ENCODE peak calls at places on chromosome 20, in six cellular contexts. T, A, Q, R, Z and F are unnamed samples.

GRCh38 chr20:31602779-31603441 is 2.2 kb upstream of the ID1 start:
- DNase-seq in T (no peak), Q (no peak), A (no peak), Z (no peak), R (no peak), F (no peak)

GRCh38 chr20:51460569-51461265 is 81.8 kb downstream of the NFATC2 start:
- DNase-seq in T (no peak), Z (no peak), R (no peak), Q (no peak), A (no peak), F (no peak)

GRCh38 chr20:21520702-21521595 is 7.1 kb upstream of the NKX2-2 start:
- DNase-seq in R (no peak), Q (no peak), A (peak; percentile 80), T (peak; percentile 57), Z (no peak), F (no peak)

GRCh38 chr20:44326391-44327159 is 10.3 kb upstream of the R3HDML start:
- DNase-seq in A (no peak), Z (no peak), T (no peak), Q (no peak), R (no peak), F (peak; percentile 28)

GRCh38 chr20:24149881-24150307 is 161.3 kb upstream of the GGTLC1 start:
- DNase-seq in Z (no peak), T (no peak), A (no peak), Q (peak; percentile 19), R (peak; percentile 8), F (peak; percentile 40)

GRCh38 chr20:57025666-57026065 is 240.8 kb downstream of the BMP7 start:
- DNase-seq in A (no peak), T (no peak), Z (no peak), Q (no peak), R (no peak), F (no peak)

GRCh38 chr20:675453-676314 is at the start of gene SCRT2:
- DNase-seq in Q (peak; percentile 78), R (peak; percentile 76), T (peak; percentile 62), Z (peak; percentile 76), A (peak; percentile 94), F (peak; percentile 81)

GRCh38 chr20:48282591-48283228 is 497.4 kb upstream of the SULF2 start:
- DNase-seq in Q (no peak), R (no peak), T (no peak), Z (no peak), A (no peak), F (peak; percentile 34)

GRCh38 chr20:53981752-53982437 is 88.5 kb downstream of the BCAS1 start:
- DNase-seq in T (no peak), A (no peak), R (no peak), Q (no peak), Z (no peak), F (no peak)

GRCh38 chr20:4961746-4962145 is 39.6 kb downstream of the SLC23A2 start:
- DNase-seq in T (no peak), A (no peak), Q (no peak), R (peak; percentile 47), Z (no peak), F (no peak)

GRCh38 chr20:62203378-62204030 is 16.6 kb downstream of the HRH3 start:
- DNase-seq in T (no peak), A (no peak), R (no peak), Z (no peak), Q (no peak), F (no peak)

GRCh38 chr20:63833776-63834544 is 2.9 kb upstream of the ZBTB46 start:
- DNase-seq in A (no peak), Z (no peak), R (no peak), Q (no peak), T (no peak), F (no peak)

GRCh38 chr20:39390186-39390585 is 428.0 kb downstream of the DHX35 start:
- DNase-seq in Q (no peak), R (no peak), Z (no peak), A (no peak), T (no peak), F (no peak)

GRCh38 chr20:30892704-30893345 is 364.6 kb upstream of the DEFB115 start:
- DNase-seq in T (no peak), A (no peak), Q (no peak), R (no peak), Z (no peak), F (no peak)

GRCh38 chr20:62918137-62918536 is 8.2 kb downstream of the DIDO1 start:
- DNase-seq in Q (no peak), Z (no peak), R (no peak), A (no peak), T (no peak), F (no peak)

GRCh38 chr20:62367136-62367482 is at the start of gene LAMA5:
- DNase-seq in Z (no peak), T (peak; percentile 38), A (no peak), R (no peak), Q (no peak), F (peak; percentile 82)

GRCh38 chr20:23782366-23782983 is 31.7 kb upstream of the CST1 start:
- DNase-seq in A (no peak), Z (no peak), Q (peak; percentile 15), T (no peak), R (peak; percentile 3), F (peak; percentile 7)

GRCh38 chr20:37816726-37817125 is 86.2 kb upstream of the VSTM2L start:
- DNase-seq in Z (no peak), T (no peak), R (no peak), A (no peak), Q (no peak), F (no peak)

GRCh38 chr20:1278993-1279392 is 12.9 kb downstream of the SNPH start:
- DNase-seq in Z (no peak), A (no peak), R (no peak), Q (no peak), T (no peak), F (no peak)

GRCh38 chr20:4135385-4136077 is 120.2 kb upstream of the RNF24 start:
- DNase-seq in Z (no peak), R (peak; percentile 96), Q (peak; percentile 89), T (no peak), A (no peak), F (peak; percentile 55)

GRCh38 chr20:32965115-32965514 is 39.1 kb downstream of the SUN5 start:
- DNase-seq in T (no peak), A (peak; percentile 48), Q (no peak), R (no peak), Z (no peak), F (no peak)